ENCODE peak calls at places on chromosome 9, in six cellular contexts. L, H, Z, O, P and A are unnamed samples.
A peak's percentile ranks its signal among the peaks of the same experiment; 100 is the strongest.

GRCh38 chr9:83960991-83961390 is 19.0 kb downstream of the HNRNPK start:
- DNase-seq in L (no peak), H (no peak), Z (no peak), O (no peak), P (no peak), A (no peak)

GRCh38 chr9:134558124-134558805 is 83.3 kb upstream of the COL5A1 start:
- DNase-seq in L (no peak), H (no peak), Z (no peak), O (no peak), P (peak; percentile 16), A (no peak)

GRCh38 chr9:120555884-120556283 is 24.1 kb downstream of the CDK5RAP2 start:
- DNase-seq in L (no peak), H (no peak), Z (no peak), O (no peak), P (no peak), A (no peak)

GRCh38 chr9:22084336-22085035 is 75.4 kb upstream of the CDKN2B start:
- DNase-seq in L (no peak), H (peak; percentile 92), Z (no peak), O (peak; percentile 79), P (no peak), A (peak; percentile 86)

GRCh38 chr9:71861618-71862017 is 49.4 kb downstream of the ABHD17B start:
- DNase-seq in L (no peak), H (no peak), Z (no peak), O (no peak), P (no peak), A (no peak)

GRCh38 chr9:76109953-76110352 is 219.5 kb downstream of the PCSK5 start:
- DNase-seq in L (no peak), H (no peak), Z (no peak), O (no peak), P (no peak), A (no peak)

GRCh38 chr9:136081113-136081825 is 13.8 kb downstream of the NACC2 start:
- DNase-seq in L (no peak), H (no peak), Z (no peak), O (peak; percentile 29), P (peak; percentile 51), A (no peak)

GRCh38 chr9:137441289-137441934 is at the start of gene ENTPD8:
- DNase-seq in L (no peak), H (peak; percentile 60), Z (peak; percentile 59), O (no peak), P (peak; percentile 69), A (no peak)

GRCh38 chr9:751137-752051 is 90.1 kb upstream of the DMRT1 start:
- DNase-seq in L (peak; percentile 20), H (peak; percentile 65), Z (no peak), O (peak; percentile 79), P (no peak), A (peak; percentile 69)

GRCh38 chr9:134227451-134228411 is 63.4 kb upstream of the RNU6ATAC start:
- DNase-seq in L (no peak), H (no peak), Z (no peak), O (no peak), P (no peak), A (no peak)

GRCh38 chr9:71890042-71890680 is 20.8 kb downstream of the ABHD17B start:
- DNase-seq in L (no peak), H (no peak), Z (no peak), O (no peak), P (no peak), A (no peak)

GRCh38 chr9:125587819-125588460 is 119.1 kb downstream of the MAPKAP1 start:
- DNase-seq in L (no peak), H (no peak), Z (no peak), O (no peak), P (no peak), A (no peak)

GRCh38 chr9:655875-656274 is 185.6 kb upstream of the DMRT1 start:
- DNase-seq in L (no peak), H (no peak), Z (no peak), O (peak; percentile 86), P (peak; percentile 64), A (peak; percentile 56)

GRCh38 chr9:77495834-77496671 is 152.1 kb downstream of the GNA14 start:
- DNase-seq in L (no peak), H (peak; percentile 79), Z (no peak), O (peak; percentile 87), P (no peak), A (peak; percentile 87)

DNA sequence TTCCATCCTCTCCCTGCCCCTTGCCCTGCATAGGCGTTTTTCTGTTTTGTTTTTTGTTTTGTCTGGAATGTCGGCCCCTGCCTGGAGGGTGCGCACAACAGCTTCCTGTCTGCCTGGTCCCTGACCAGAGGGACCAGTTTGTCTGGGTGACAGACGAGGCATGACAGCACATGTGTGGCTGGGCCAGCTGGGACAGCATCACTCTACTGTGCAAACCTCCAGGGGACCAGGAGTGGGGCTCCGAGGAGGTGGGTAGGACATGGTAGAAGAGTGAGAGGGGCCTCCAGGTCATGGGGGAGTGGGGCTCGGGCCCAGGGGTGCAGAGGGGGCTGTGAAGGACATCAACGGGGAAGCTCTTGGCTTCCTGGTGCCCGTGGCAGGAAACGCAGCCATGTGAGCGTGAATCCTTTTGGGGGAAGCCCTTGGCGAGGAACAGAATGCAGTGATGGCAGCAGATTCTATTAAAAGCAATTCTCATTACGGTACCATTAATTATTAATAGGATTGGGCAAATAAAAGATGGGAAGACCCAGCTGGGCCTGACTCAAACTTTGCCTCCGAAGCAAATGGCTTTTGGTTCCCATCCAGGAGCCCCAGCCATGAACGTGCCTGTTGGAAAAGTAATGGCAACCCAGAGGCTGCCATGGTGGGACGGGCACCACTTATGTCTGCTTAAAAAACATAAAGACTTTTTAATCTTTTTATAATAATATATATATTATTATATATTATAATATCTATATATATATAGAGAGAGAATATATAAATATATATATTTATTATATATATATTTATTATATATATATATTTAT is 184.4 kb upstream of the IER5L start:
- DNase-seq in L (peak; percentile 29), H (peak; percentile 56), Z (no peak), O (no peak), P (peak; percentile 43), A (no peak)
- TF ChIP-seq CTCF in L (peak; percentile 32), H (peak; percentile 32), Z (no peak), O (no peak), P (no peak), A (no peak)

DNA sequence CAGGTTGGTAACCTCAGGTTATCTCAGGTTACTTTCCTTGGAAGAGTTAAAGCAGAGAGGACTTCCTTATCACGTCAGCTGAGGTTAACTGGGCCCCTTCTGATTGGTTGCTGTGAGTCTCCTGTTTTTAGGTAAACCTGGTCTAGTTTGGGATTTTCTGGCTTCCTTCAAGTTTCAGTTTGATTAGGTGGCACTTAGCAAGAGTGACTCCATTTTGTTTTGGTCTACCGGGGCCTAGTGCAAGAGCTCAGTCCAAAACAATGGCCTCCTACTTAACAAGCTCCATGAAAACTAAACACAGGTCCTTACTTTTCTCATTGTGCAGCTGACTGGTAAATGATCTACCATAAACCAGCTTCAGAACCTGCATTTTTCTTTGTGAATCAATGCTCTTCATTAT is 67.2 kb upstream of the GOLM1 start:
- DNase-seq in L (no peak), H (no peak), Z (no peak), O (no peak), P (no peak), A (no peak)
- H3K4me3 ChIP-seq in L (no peak overlapping the region), H (no peak overlapping the region), Z (no peak overlapping the region), O (no peak overlapping the region), P (no peak overlapping the region), A (no peak overlapping the region)

GRCh38 chr9:92257327-92257726 is 36.2 kb downstream of the IARS1 start:
- DNase-seq in L (no peak), H (no peak), Z (no peak), O (no peak), P (no peak), A (no peak)

GRCh38 chr9:92253656-92254055 is 39.8 kb downstream of the IARS1 start:
- DNase-seq in L (no peak), H (no peak), Z (no peak), O (no peak), P (no peak), A (no peak)

GRCh38 chr9:92254401-92255337 is 38.8 kb downstream of the IARS1 start:
- DNase-seq in L (no peak), H (no peak), Z (no peak), O (no peak), P (no peak), A (no peak)
- TF ChIP-seq CTCF in L (no peak), H (no peak), Z (no peak), O (no peak), P (no peak), A (no peak)

DNA sequence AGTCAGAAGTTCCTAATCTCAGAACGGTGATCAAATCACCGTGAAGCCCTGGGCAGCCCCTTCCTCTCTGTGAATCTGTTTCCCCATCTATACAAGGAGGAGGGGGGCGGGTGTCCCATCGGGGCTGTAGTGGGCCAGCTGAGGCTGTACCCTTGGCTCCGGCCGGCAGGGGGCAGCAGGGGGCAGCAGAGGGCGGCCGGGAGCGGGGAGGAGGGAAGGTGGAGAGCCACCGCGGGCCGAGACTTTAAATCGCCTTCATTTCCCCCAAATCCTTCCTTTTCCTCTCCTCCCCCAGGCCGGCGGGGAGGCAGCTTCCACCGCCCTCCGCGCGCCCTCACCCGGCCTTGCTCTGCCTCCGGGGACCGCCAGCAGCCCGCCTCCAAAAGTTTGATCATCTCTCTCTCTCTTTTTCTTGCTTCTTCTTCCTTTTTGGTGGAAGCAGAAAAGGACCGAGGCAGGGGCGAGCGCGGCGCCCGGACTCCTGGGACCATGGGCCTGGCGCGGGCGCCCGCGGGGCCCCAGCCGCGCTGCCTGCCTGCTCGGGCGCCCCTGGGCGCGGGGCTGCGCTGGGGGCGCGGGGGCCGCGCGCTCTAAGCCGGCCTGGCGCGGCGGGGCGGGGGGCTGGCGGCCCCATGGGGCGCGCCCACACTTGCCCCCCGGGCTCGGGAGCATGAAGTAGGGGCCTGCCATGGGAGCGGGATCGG is at the start of gene COL27A1:
- DNase-seq in L (peak; percentile 51), H (peak; percentile 67), Z (peak; percentile 57), O (peak; percentile 85), P (peak; percentile 85), A (peak; percentile 78)
- H3K4me3 ChIP-seq in L (no peak within 1 kb of the TSS), H (peak within 1 kb of the TSS; percentile 72), Z (peak within 1 kb of the TSS; percentile 65), O (peak within 1 kb of the TSS; percentile 66), P (peak within 1 kb of the TSS; percentile 61), A (peak within 1 kb of the TSS; percentile 64)

DNA sequence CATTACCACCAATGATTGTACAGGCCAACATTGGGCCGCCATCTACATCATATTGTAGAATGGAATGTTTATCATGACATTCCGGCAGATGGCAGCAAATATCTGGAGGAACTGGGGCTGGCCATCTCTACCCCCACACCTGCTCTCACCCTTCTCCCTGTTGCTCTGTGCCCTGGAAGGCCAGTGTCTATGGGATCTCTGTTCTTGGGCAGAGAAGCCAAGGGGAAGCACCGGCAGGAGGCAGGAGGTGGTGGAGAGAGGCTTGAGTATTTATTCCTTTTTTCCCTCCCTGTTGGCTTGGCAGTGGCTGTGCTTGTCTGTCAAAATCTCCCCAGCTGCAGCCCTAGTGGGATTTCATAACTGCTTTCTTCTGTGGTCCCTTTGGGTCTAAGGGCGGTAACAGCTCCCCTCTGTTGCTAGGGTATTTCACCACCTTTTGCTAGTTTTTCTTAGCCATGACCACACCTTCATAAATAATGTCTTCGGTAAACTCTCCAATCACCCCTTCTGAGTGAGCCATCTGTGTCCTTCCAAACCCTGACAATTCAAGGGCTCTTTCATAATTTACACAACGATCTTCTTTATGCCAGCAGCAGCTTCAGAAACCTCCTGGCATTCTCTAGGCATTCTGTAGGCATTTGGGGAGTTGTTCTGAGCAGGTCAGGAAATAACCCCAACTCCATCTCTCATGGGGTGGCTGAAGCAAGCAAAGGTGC is 225.8 kb downstream of the MELK start:
- DNase-seq in L (no peak), H (peak; percentile 48), Z (no peak), O (no peak), P (no peak), A (no peak)
- TF ChIP-seq CTCF in L (no peak), H (peak; percentile 51), Z (peak; percentile 31), O (no peak), P (no peak), A (no peak)